ENCODE peak calls at places on chromosome 6, in four cellular contexts. G is M059J, J is GM10248, C is brain microvascular endothelial cell. H is an unnamed sample.

GRCh38 chr6:33799714-33800113 is 4.1 kb downstream of the MLN start:
- DNase-seq in J (no peak), C (no peak), G (no peak), H (no peak)

GRCh38 chr6:90028080-90028778 is 134.0 kb downstream of the GJA10 start:
- DNase-seq in C (no peak), G (no peak), J (no peak), H (no peak)

GRCh38 chr6:121881974-121882667 is 446.7 kb downstream of the GJA1 start:
- DNase-seq in J (no peak), G (peak), C (peak), H (peak)

GRCh38 chr6:25689966-25690365 is 38.0 kb downstream of the SCGN start:
- DNase-seq in G (no peak), C (no peak), J (no peak), H (no peak)

GRCh38 chr6:156900292-156900691 is 123.1 kb downstream of the ARID1B start:
- DNase-seq in G (no peak), J (no peak), C (no peak), H (no peak)

GRCh38 chr6:3337521-3338350 is 79.0 kb downstream of the PSMG4 start:
- DNase-seq in G (peak), J (peak), C (no peak), H (peak)

GRCh38 chr6:167311286-167311685 is 13.6 kb upstream of the TTLL2 start:
- DNase-seq in G (no peak), J (no peak), C (no peak), H (no peak)

GRCh38 chr6:138528137-138528536 is 28.8 kb upstream of the NHSL1 start:
- DNase-seq in G (no peak), C (no peak), J (no peak), H (no peak)

GRCh38 chr6:16635810-16636602 is 125.3 kb downstream of the ATXN1 start:
- DNase-seq in C (peak), G (peak), J (peak), H (peak)

GRCh38 chr6:37029249-37029959 is 23.9 kb downstream of the FGD2 start:
- DNase-seq in G (peak), C (peak), J (peak), H (peak)

GRCh38 chr6:63674635-63675034 is 39.0 kb downstream of the PHF3 start:
- DNase-seq in J (no peak), C (no peak), G (no peak), H (no peak)

GRCh38 chr6:15507221-15507620 is 155.6 kb downstream of the DTNBP1 start:
- DNase-seq in J (no peak), C (no peak), G (no peak), H (no peak)

GRCh38 chr6:35678021-35678654 is 10.6 kb downstream of the FKBP5 start:
- DNase-seq in J (no peak), C (no peak), G (peak), H (no peak)

GRCh38 chr6:88006559-88006958 is 41.1 kb upstream of the SPACA1 start:
- DNase-seq in G (no peak), J (no peak), C (no peak), H (no peak)

GRCh38 chr6:107448776-107449175 is 10.6 kb downstream of the PDSS2 start:
- DNase-seq in C (no peak), J (no peak), G (no peak), H (no peak)

GRCh38 chr6:113651120-113651519 is 206.0 kb upstream of the MARCKS start:
- DNase-seq in G (no peak), J (no peak), C (no peak), H (no peak)

GRCh38 chr6:343226-343935 is 48.2 kb upstream of the IRF4 start:
- DNase-seq in J (no peak), C (no peak), G (no peak), H (no peak)

GRCh38 chr6:83954371-83954770 is 79.2 kb upstream of the MRAP2 start:
- DNase-seq in J (no peak), G (no peak), C (no peak), H (no peak)

GRCh38 chr6:164370773-164371172 is 938.6 kb downstream of the C6orf118 start:
- DNase-seq in C (peak), J (no peak), G (no peak), H (no peak)

GRCh38 chr6:161233986-161234620 is 39.8 kb downstream of the AGPAT4 start:
- DNase-seq in C (peak), J (no peak), G (peak), H (peak)

GRCh38 chr6:38603492-38603891 is 36.2 kb downstream of the BTBD9 start:
- DNase-seq in C (no peak), G (no peak), J (no peak), H (no peak)

GRCh38 chr6:140043357-140043756 is 668.9 kb upstream of the CITED2 start:
- DNase-seq in J (no peak), C (peak), G (peak), H (peak)

GRCh38 chr6:32068867-32069266 is 30.7 kb downstream of the CYP21A2 start:
- DNase-seq in C (no peak), J (no peak), G (no peak), H (no peak)

GRCh38 chr6:169046483-169047192 is 207.0 kb downstream of the THBS2 start:
- DNase-seq in G (peak), C (peak), J (no peak), H (peak)

GRCh38 chr6:156828280-156828703 is 51.1 kb downstream of the ARID1B start:
- DNase-seq in C (peak), J (peak), G (peak), H (peak)

GRCh38 chr6:134768936-134769335 is 181.0 kb downstream of the ALDH8A1 start:
- DNase-seq in C (no peak), G (no peak), J (no peak), H (no peak)

GRCh38 chr6:134873500-134874388 is 76.2 kb downstream of the ALDH8A1 start:
- DNase-seq in C (no peak), J (no peak), G (no peak), H (no peak)

GRCh38 chr6:155324993-155325392 is 10.7 kb upstream of the TFB1M start:
- DNase-seq in G (no peak), C (no peak), J (no peak), H (no peak)

GRCh38 chr6:142694054-142694453 is 250.9 kb downstream of the HIVEP2 start:
- DNase-seq in J (no peak), C (peak), G (peak), H (peak)

GRCh38 chr6:40484066-40484465 is 103.1 kb downstream of the LRFN2 start:
- DNase-seq in C (no peak), G (no peak), J (no peak), H (no peak)

GRCh38 chr6:166733900-166734299 is 106.8 kb upstream of the RPS6KA2 start:
- DNase-seq in G (no peak), J (no peak), C (no peak), H (no peak)

GRCh38 chr6:111631930-111632460 is 26.3 kb upstream of the TRAF3IP2 start:
- DNase-seq in G (peak), C (no peak), J (no peak), H (no peak)